ENCODE peak calls at places on chromosomes 16 and 17, in six cellular contexts. One of them, this sample, is unnamed.

GRCh38 chr17:19346351-19347255 is 15.9 kb downstream of the B9D1 start:
- DNase-seq in adrenal gland: peak; percentile 80
- DNase-seq in left ventricle myocardium inferior: peak; percentile 77
- DNase-seq in lung: no peak
- DNase-seq in Peyer's patch: peak; percentile 44
- DNase-seq in A673: peak; percentile 88
- DNase-seq in this sample: peak; percentile 81

GRCh38 chr17:65401581-65401980 is 159.9 kb downstream of the AXIN2 start:
- DNase-seq in Peyer's patch: no peak
- DNase-seq in lung: no peak
- DNase-seq in A673: no peak
- DNase-seq in adrenal gland: no peak
- DNase-seq in left ventricle myocardium inferior: no peak
- DNase-seq in this sample: no peak

GRCh38 chr17:43595466-43595865 is 49.3 kb upstream of the ETV4 start:
- DNase-seq in Peyer's patch: no peak
- DNase-seq in left ventricle myocardium inferior: no peak
- DNase-seq in lung: no peak
- DNase-seq in A673: no peak
- DNase-seq in adrenal gland: no peak
- DNase-seq in this sample: no peak

GRCh38 chr17:7750321-7750821 is 32.8 kb downstream of the DNAH2 start:
- DNase-seq in left ventricle myocardium inferior: no peak
- DNase-seq in lung: no peak
- DNase-seq in A673: no peak
- DNase-seq in adrenal gland: no peak
- DNase-seq in Peyer's patch: no peak
- DNase-seq in this sample: peak; percentile 83

GRCh38 chr16:1929105-1929504 is 10.9 kb upstream of the HS3ST6 start:
- DNase-seq in A673: peak; percentile 41
- DNase-seq in adrenal gland: no peak
- DNase-seq in lung: no peak
- DNase-seq in left ventricle myocardium inferior: no peak
- DNase-seq in Peyer's patch: no peak
- DNase-seq in this sample: no peak

GRCh38 chr17:42518046-42518754 is 17.8 kb upstream of the NAGLU start:
- DNase-seq in left ventricle myocardium inferior: peak; percentile 70
- DNase-seq in Peyer's patch: peak; percentile 77
- DNase-seq in A673: peak; percentile 73
- DNase-seq in lung: peak; percentile 80
- DNase-seq in adrenal gland: peak; percentile 93
- DNase-seq in this sample: peak; percentile 97

GRCh38 chr16:58366247-58367031 is 25.8 kb upstream of the GINS3 start:
- DNase-seq in left ventricle myocardium inferior: no peak
- DNase-seq in Peyer's patch: no peak
- DNase-seq in lung: no peak
- DNase-seq in adrenal gland: no peak
- DNase-seq in A673: peak; percentile 48
- DNase-seq in this sample: peak; percentile 40

GRCh38 chr17:35129973-35130351 is 8.5 kb downstream of the FNDC8 start:
- DNase-seq in left ventricle myocardium inferior: no peak
- DNase-seq in Peyer's patch: no peak
- DNase-seq in adrenal gland: no peak
- DNase-seq in A673: no peak
- DNase-seq in lung: no peak
- DNase-seq in this sample: no peak

GRCh38 chr17:80673152-80673920 is 128.7 kb downstream of the RPTOR start:
- DNase-seq in adrenal gland: no peak
- DNase-seq in A673: no peak
- DNase-seq in Peyer's patch: no peak
- DNase-seq in lung: no peak
- DNase-seq in left ventricle myocardium inferior: no peak
- DNase-seq in this sample: no peak

GRCh38 chr16:12415072-12415471 is 388.6 kb downstream of the CPPED1 start:
- DNase-seq in A673: no peak
- DNase-seq in lung: no peak
- DNase-seq in left ventricle myocardium inferior: no peak
- DNase-seq in Peyer's patch: no peak
- DNase-seq in adrenal gland: no peak
- DNase-seq in this sample: no peak

GRCh38 chr16:26952411-26952810 is 114.3 kb upstream of the C16orf82 start:
- DNase-seq in left ventricle myocardium inferior: no peak
- DNase-seq in adrenal gland: no peak
- DNase-seq in Peyer's patch: no peak
- DNase-seq in lung: no peak
- DNase-seq in A673: no peak
- DNase-seq in this sample: no peak

GRCh38 chr16:11783319-11784047 is 13.6 kb downstream of the ZC3H7A start:
- DNase-seq in A673: no peak
- DNase-seq in lung: no peak
- DNase-seq in left ventricle myocardium inferior: no peak
- DNase-seq in Peyer's patch: no peak
- DNase-seq in adrenal gland: no peak
- DNase-seq in this sample: peak; percentile 35

GRCh38 chr17:64400644-64401043 is 10.0 kb upstream of the PECAM1 start:
- DNase-seq in left ventricle myocardium inferior: no peak
- DNase-seq in Peyer's patch: no peak
- DNase-seq in adrenal gland: no peak
- DNase-seq in A673: no peak
- DNase-seq in lung: no peak
- DNase-seq in this sample: no peak

GRCh38 chr17:30954046-30954805 is 16.6 kb upstream of the RNF135 start:
- DNase-seq in left ventricle myocardium inferior: no peak
- DNase-seq in lung: no peak
- DNase-seq in adrenal gland: peak; percentile 49
- DNase-seq in Peyer's patch: no peak
- DNase-seq in A673: no peak
- DNase-seq in this sample: no peak

GRCh38 chr16:55261301-55261700 is 62.7 kb upstream of the IRX6 start:
- DNase-seq in adrenal gland: no peak
- DNase-seq in Peyer's patch: no peak
- DNase-seq in A673: no peak
- DNase-seq in lung: no peak
- DNase-seq in left ventricle myocardium inferior: no peak
- DNase-seq in this sample: no peak

GRCh38 chr17:57881783-57882291 is 32.0 kb upstream of the MRPS23 start:
- DNase-seq in lung: no peak
- DNase-seq in Peyer's patch: no peak
- DNase-seq in A673: no peak
- DNase-seq in adrenal gland: no peak
- DNase-seq in left ventricle myocardium inferior: no peak
- DNase-seq in this sample: no peak

GRCh38 chr17:57887161-57887560 is 37.3 kb upstream of the MRPS23 start:
- DNase-seq in Peyer's patch: no peak
- DNase-seq in A673: no peak
- DNase-seq in lung: no peak
- DNase-seq in adrenal gland: no peak
- DNase-seq in left ventricle myocardium inferior: no peak
- DNase-seq in this sample: no peak

GRCh38 chr17:57888311-57889216 is 38.7 kb upstream of the MRPS23 start:
- DNase-seq in A673: no peak
- DNase-seq in adrenal gland: no peak
- DNase-seq in left ventricle myocardium inferior: no peak
- DNase-seq in Peyer's patch: no peak
- DNase-seq in lung: no peak
- DNase-seq in this sample: no peak

GRCh38 chr17:57886020-57886419 is 36.2 kb upstream of the MRPS23 start:
- DNase-seq in A673: no peak
- DNase-seq in left ventricle myocardium inferior: no peak
- DNase-seq in Peyer's patch: no peak
- DNase-seq in lung: no peak
- DNase-seq in adrenal gland: no peak
- DNase-seq in this sample: no peak

DNA sequence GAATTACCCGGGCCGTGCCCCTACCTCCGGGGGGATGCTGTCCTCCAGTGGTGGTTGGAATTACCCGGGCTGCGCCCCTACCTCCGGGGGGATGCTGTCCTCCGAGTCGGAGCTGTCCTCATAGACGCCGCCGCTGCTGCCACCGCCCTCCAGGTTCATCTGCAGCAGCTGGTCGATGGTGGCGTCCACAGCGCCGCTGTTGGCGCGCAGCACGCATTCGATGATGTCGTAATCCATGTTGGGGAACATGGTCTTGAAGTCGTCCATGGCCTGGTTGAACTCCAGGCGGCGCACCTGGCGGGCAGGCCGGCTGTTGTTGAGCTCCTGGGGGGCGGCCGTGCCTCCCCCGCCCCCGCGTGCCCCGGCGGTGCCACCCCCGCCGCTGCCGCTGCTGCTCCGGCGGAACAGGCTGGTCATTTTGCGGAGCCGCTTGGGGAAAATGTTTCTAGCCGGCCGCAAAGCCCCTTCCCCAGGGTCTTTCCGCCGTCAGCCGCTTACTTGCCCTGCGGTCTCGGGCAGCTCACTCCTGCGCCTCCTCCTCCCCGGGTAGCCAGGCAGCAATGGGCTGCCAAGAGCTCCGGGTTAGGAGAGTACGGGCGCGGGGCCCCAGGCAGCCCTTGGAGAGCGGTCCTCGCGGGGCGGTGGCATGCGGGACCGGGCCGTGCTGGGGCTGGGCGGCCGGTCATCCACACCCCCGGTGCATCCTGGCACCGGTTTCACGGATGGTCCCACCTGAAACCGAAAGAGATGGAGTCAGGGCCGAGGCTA is 35.5 kb upstream of the MRPS23 start:
- DNase-seq in adrenal gland: no peak
- DNase-seq in left ventricle myocardium inferior: no peak
- DNase-seq in lung: no peak
- DNase-seq in Peyer's patch: no peak
- DNase-seq in A673: no peak
- DNase-seq in this sample: no peak
- TF ChIP-seq CTCF in adrenal gland: no peak
- TF ChIP-seq CTCF in left ventricle myocardium inferior: no peak
- TF ChIP-seq CTCF in lung: no peak
- TF ChIP-seq CTCF in Peyer's patch: no peak
- TF ChIP-seq CTCF in A673: no peak
- TF ChIP-seq CTCF in this sample: no peak

GRCh38 chr17:75287221-75287620 is 2.0 kb downstream of the SLC25A19 start:
- DNase-seq in left ventricle myocardium inferior: no peak
- DNase-seq in lung: no peak
- DNase-seq in Peyer's patch: no peak
- DNase-seq in adrenal gland: peak; percentile 76
- DNase-seq in A673: no peak
- DNase-seq in this sample: no peak

GRCh38 chr17:75289832-75290337 is 652 bp upstream of the SLC25A19 start:
- DNase-seq in lung: no peak
- DNase-seq in adrenal gland: peak; percentile 69
- DNase-seq in A673: peak; percentile 74
- DNase-seq in left ventricle myocardium inferior: peak; percentile 52
- DNase-seq in Peyer's patch: peak; percentile 57
- DNase-seq in this sample: peak; percentile 64

GRCh38 chr17:75288784-75289121 is 480 bp downstream of the SLC25A19 start:
- DNase-seq in A673: peak; percentile 41
- DNase-seq in adrenal gland: peak; percentile 73
- DNase-seq in lung: peak; percentile 61
- DNase-seq in left ventricle myocardium inferior: no peak
- DNase-seq in Peyer's patch: no peak
- DNase-seq in this sample: no peak

GRCh38 chr17:75288359-75288758 is 874 bp downstream of the SLC25A19 start:
- DNase-seq in adrenal gland: no peak
- DNase-seq in lung: no peak
- DNase-seq in A673: no peak
- DNase-seq in Peyer's patch: no peak
- DNase-seq in left ventricle myocardium inferior: no peak
- DNase-seq in this sample: no peak

DNA sequence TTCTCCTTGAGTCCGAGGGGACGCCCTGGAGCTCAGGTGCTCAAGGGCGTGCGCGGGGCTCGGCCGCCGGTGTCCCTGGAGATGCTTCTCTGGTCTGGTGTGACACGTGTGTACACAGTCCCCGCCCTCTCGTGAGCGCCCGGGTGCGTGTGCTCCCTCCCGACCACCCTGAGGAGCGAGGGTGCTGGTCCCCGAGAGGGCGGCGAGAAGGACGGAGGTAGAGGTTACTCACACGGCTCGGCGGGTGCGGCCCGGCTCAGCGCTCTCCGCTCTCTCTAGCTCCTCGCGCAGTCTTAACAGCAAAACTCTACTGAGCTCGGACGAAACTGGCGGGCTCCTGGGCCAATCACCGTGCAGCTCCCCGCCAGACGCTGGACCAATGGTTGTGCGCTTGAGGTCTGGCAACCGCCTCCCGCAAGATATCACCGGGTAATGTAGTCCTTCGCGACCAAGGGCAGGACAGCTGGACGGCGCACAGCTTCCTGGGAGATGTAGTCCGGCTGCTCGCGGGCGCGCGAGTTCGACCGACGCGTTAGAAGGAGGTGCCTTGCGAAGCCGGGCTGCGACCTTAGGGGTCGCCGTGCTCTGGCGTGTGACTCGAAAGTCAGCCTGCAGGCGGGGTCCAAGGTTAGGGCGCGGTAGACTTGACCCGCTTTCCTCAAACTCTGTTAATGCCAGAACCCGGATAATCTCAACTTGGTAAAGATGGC is at the start of gene SLC25A19:
- DNase-seq in left ventricle myocardium inferior: peak; percentile 98
- DNase-seq in adrenal gland: peak; percentile 99
- DNase-seq in lung: peak; percentile 98
- DNase-seq in Peyer's patch: peak; percentile 97
- DNase-seq in A673: peak; percentile 99
- DNase-seq in this sample: peak; percentile 99
- TF ChIP-seq CTCF in left ventricle myocardium inferior: peak; percentile 36
- TF ChIP-seq CTCF in adrenal gland: no peak
- TF ChIP-seq CTCF in lung: peak; percentile 0
- TF ChIP-seq CTCF in Peyer's patch: peak; percentile 33
- TF ChIP-seq CTCF in A673: no peak
- TF ChIP-seq CTCF in this sample: peak; percentile 50

GRCh38 chr16:87678618-87679017 is 76.3 kb downstream of the JPH3 start:
- DNase-seq in A673: no peak
- DNase-seq in Peyer's patch: no peak
- DNase-seq in adrenal gland: no peak
- DNase-seq in left ventricle myocardium inferior: no peak
- DNase-seq in lung: no peak
- DNase-seq in this sample: no peak
- TF ChIP-seq CTCF in A673: no peak
- TF ChIP-seq CTCF in Peyer's patch: no peak
- TF ChIP-seq CTCF in adrenal gland: no peak
- TF ChIP-seq CTCF in left ventricle myocardium inferior: no peak
- TF ChIP-seq CTCF in lung: no peak
- TF ChIP-seq CTCF in this sample: no peak

GRCh38 chr17:78345172-78345571 is 14.7 kb downstream of the SOCS3 start:
- DNase-seq in Peyer's patch: no peak
- DNase-seq in adrenal gland: no peak
- DNase-seq in left ventricle myocardium inferior: no peak
- DNase-seq in lung: no peak
- DNase-seq in A673: no peak
- DNase-seq in this sample: no peak

GRCh38 chr17:78347453-78347852 is 12.4 kb downstream of the SOCS3 start:
- DNase-seq in A673: no peak
- DNase-seq in lung: peak; percentile 79
- DNase-seq in left ventricle myocardium inferior: no peak
- DNase-seq in adrenal gland: no peak
- DNase-seq in Peyer's patch: no peak
- DNase-seq in this sample: no peak

GRCh38 chr17:78348055-78348745 is 11.7 kb downstream of the SOCS3 start:
- DNase-seq in adrenal gland: no peak
- DNase-seq in left ventricle myocardium inferior: no peak
- DNase-seq in lung: no peak
- DNase-seq in A673: no peak
- DNase-seq in Peyer's patch: no peak
- DNase-seq in this sample: no peak

GRCh38 chr17:78345791-78346494 is 13.9 kb downstream of the SOCS3 start:
- DNase-seq in lung: no peak
- DNase-seq in A673: no peak
- DNase-seq in adrenal gland: no peak
- DNase-seq in left ventricle myocardium inferior: no peak
- DNase-seq in Peyer's patch: no peak
- DNase-seq in this sample: no peak

GRCh38 chr17:78346605-78347250 is 13.1 kb downstream of the SOCS3 start:
- DNase-seq in adrenal gland: no peak
- DNase-seq in left ventricle myocardium inferior: no peak
- DNase-seq in A673: no peak
- DNase-seq in lung: no peak
- DNase-seq in Peyer's patch: no peak
- DNase-seq in this sample: peak; percentile 27
- TF ChIP-seq CTCF in adrenal gland: no peak
- TF ChIP-seq CTCF in left ventricle myocardium inferior: no peak
- TF ChIP-seq CTCF in A673: no peak
- TF ChIP-seq CTCF in lung: no peak
- TF ChIP-seq CTCF in Peyer's patch: no peak
- TF ChIP-seq CTCF in this sample: no peak

This sample was measured in HFFc6.